ENCODE peak calls at places on chromosomes 4 and X, in four cellular contexts. K is H1, Q is A549, N is K562. J is an unnamed sample.

GRCh38 chr4:35325908-35326453 is 918.3 kb downstream of the ARAP2 start:
- DNase-seq in Q (no peak), N (no peak), K (no peak), J (no peak)

GRCh38 chr4:190017357-190018200 is 9.5 kb downstream of the FRG2 start:
- DNase-seq in K (no peak), N (no peak), Q (no peak), J (no peak)

GRCh38 chr4:42280327-42281095 is 116.8 kb upstream of the SHISA3 start:
- DNase-seq in K (no peak), N (peak), Q (peak), J (no peak)

GRCh38 chr4:92522371-92522770 is 218.6 kb downstream of the GRID2 start:
- DNase-seq in K (no peak), N (no peak), Q (no peak), J (no peak)

GRCh38 chr4:6470502-6471302 is 1.7 kb downstream of the PPP2R2C start:
- DNase-seq in K (no peak), N (peak), Q (peak), J (no peak)

GRCh38 chrX:148380614-148381561 is 119.5 kb upstream of the AFF2 start:
- DNase-seq in K (no peak), N (no peak), Q (no peak), J (no peak)

GRCh38 chr4:56752985-56753384 is 68.5 kb downstream of the SPINK2 start:
- DNase-seq in N (no peak), Q (no peak), K (no peak), J (no peak)

GRCh38 chr4:77881460-77882295 is 19.0 kb downstream of the MRPL1 start:
- DNase-seq in Q (peak), N (no peak), K (no peak), J (peak)

GRCh38 chr4:187633245-187633644 is 362.3 kb upstream of the ZFP42 start:
- DNase-seq in K (no peak), N (no peak), Q (no peak), J (no peak)

GRCh38 chr4:159227984-159228383 is 125.1 kb downstream of the RAPGEF2 start:
- DNase-seq in Q (peak), N (no peak), K (peak), J (peak)

GRCh38 chr4:150773032-150773431 is 191.1 kb downstream of the MAB21L2 start:
- DNase-seq in Q (no peak), N (no peak), K (no peak), J (no peak)

GRCh38 chr4:71729856-71730255 is 54.0 kb downstream of the GC start:
- DNase-seq in Q (no peak), N (no peak), K (no peak), J (no peak)

GRCh38 chr4:118410143-118410542 is 57.3 kb upstream of the PRSS12 start:
- DNase-seq in K (no peak), N (no peak), Q (no peak), J (no peak)

GRCh38 chrX:5979338-5979737 is 249.3 kb downstream of the NLGN4X start:
- DNase-seq in N (no peak), Q (no peak), K (no peak), J (no peak)

GRCh38 chr4:114052227-114052626 is 72.8 kb upstream of the ARSJ start:
- DNase-seq in K (no peak), N (no peak), Q (no peak), J (no peak)

GRCh38 chrX:69493193-69493592 is 10.9 kb upstream of the NALF2 start:
- DNase-seq in K (no peak), Q (peak), N (peak), J (peak)

GRCh38 chr4:55834086-55834795 is 14.7 kb downstream of the EXOC1L start:
- DNase-seq in K (no peak), Q (no peak), N (no peak), J (no peak)

GRCh38 chrX:13334491-13334890 is 14.6 kb upstream of the ATXN3L start:
- DNase-seq in N (no peak), K (no peak), Q (no peak), J (no peak)
- TF ChIP-seq PHF8 in N (no peak), K (no peak), Q (no peak), J (no peak)

DNA sequence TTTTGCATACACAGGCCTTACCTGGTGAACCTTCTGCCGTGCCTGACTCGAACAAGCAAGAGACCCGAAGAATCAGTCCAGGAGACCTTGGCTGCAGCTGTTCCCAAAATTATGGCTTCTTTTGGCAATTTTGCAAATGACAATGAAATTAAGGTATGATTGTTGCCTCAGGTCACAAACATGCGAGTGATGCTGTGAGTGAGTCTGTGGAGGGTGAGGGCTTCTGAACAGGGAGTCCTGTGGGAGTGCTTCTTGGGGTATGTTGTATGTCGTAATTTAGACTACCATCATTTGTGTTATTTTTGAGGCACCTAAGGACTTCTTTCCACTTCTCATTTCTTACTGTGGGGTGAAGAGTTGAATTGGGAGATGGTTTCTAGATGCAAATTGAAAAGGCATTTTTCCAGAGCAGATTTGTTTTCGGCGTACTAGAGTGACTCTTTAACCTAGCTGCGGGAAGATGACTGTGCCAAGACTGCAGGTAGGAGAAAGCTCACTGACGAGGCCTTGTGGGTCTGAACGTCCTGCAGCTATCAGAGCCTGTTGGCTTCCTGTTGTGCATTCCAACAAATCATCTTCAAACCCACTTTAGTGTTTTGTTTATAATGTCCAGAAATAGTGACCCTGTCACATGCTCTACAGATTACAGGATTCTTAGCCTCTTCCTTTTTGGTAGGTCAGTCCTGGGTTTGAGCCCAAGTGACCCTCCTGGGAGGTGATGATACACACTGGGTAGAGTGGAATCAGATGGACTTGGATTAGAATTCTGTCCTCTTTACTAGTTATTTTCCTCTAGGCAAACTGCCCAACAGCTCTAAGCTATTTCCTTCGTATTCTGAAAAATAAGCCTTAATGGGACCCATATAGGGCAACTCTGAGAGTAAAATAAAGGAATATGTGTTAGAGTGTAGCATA is 33.0 kb downstream of the HTT start:
- DNase-seq in K (no peak), N (no peak), Q (no peak), J (no peak)
- TF ChIP-seq PHF8 in K (no peak), N (no peak), Q (no peak), J (no peak)

GRCh38 chr4:169774466-169775445 is 17.0 kb upstream of the HPF1 start:
- DNase-seq in K (no peak), N (peak), Q (no peak), J (no peak)
- TF ChIP-seq PHF8 in K (no peak), N (no peak), Q (no peak), J (no peak)

GRCh38 chrX:124346064-124346876 is at the start of gene SH2D1A:
- DNase-seq in Q (no peak), N (peak), K (no peak), J (no peak)
- TF ChIP-seq PHF8 in Q (no peak), N (no peak), K (no peak), J (no peak)

GRCh38 chrX:7647826-7648225 is 195.1 kb upstream of the VCX start:
- DNase-seq in Q (no peak), K (no peak), N (no peak), J (no peak)
- TF ChIP-seq PHF8 in Q (no peak), K (no peak), N (no peak), J (no peak)

DNA sequence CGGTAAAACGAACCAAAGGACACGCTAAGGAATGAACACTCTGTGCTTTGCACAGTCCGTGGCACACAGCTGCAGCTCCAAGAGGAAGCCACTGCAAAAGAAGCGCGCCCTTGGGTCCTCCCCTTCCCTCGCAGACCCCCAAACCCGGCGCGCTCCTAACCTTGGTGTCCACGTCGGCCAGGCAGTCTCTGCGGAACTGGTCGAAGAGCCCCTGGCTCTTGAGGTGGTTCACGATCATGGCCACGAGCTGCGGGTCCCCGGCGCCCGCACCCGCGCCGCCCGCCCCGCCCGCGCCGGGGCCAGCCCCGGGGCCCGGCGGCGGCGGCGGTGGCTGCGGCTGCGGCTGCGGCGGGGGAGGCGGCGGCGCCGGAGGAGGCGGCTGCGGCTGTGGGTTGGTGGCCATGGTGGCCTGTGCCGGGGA is 330 bp downstream of the BOD1L1 start:
- DNase-seq in Q (no peak), K (no peak), N (no peak), J (no peak)
- TF ChIP-seq PHF8 in Q (no peak), K (no peak), N (no peak), J (no peak)

J was measured in HepG2.